ENCODE peak calls at places on chromosome 6, in six cellular contexts. S is erythroblast, J is vagina, M is heart left ventricle, U is A549, B is tibial nerve. Q is an unnamed sample.

GRCh38 chr6:72522735-72523141 is 99.1 kb upstream of the KCNQ5 start:
- DNase-seq in S (peak), J (no peak), M (no peak), U (peak), B (no peak), Q (no peak)

GRCh38 chr6:147022041-147022440 is 182.2 kb upstream of the STXBP5 start:
- DNase-seq in S (no peak), J (no peak), M (no peak), U (no peak), B (no peak), Q (no peak)

GRCh38 chr6:118869350-118869749 is 24.6 kb upstream of the ASF1A start:
- DNase-seq in S (no peak), J (no peak), M (no peak), U (no peak), B (no peak), Q (no peak)

GRCh38 chr6:30889921-30890645 is 5.8 kb downstream of the DDR1 start:
- DNase-seq in S (no peak), J (no peak), M (no peak), U (no peak), B (no peak), Q (no peak)

GRCh38 chr6:127403636-127404035 is 55.6 kb downstream of the KIAA0408 start:
- DNase-seq in S (no peak), J (no peak), M (no peak), U (no peak), B (no peak), Q (no peak)

GRCh38 chr6:164344801-164345291 is 930.3 kb downstream of the QKI start:
- DNase-seq in S (no peak), J (no peak), M (no peak), U (no peak), B (peak), Q (no peak)

GRCh38 chr6:1481326-1481725 is 92.0 kb downstream of the FOXF2 start:
- DNase-seq in S (no peak), J (no peak), M (no peak), U (peak), B (no peak), Q (no peak)

GRCh38 chr6:170265655-170266054 is 25.2 kb downstream of the DLL1 start:
- DNase-seq in S (no peak), J (no peak), M (peak), U (no peak), B (no peak), Q (peak)

GRCh38 chr6:20805027-20805426 is 270.8 kb downstream of the CDKAL1 start:
- DNase-seq in S (no peak), J (no peak), M (no peak), U (no peak), B (no peak), Q (no peak)

GRCh38 chr6:30918675-30919074 is 4.6 kb downstream of the VARS2 start:
- DNase-seq in S (no peak), J (no peak), M (no peak), U (no peak), B (no peak), Q (no peak)

GRCh38 chr6:81476881-81477280 is 275.6 kb downstream of the TENT5A start:
- DNase-seq in S (no peak), J (no peak), M (no peak), U (no peak), B (no peak), Q (no peak)

GRCh38 chr6:49979584-49979983 is 10.2 kb upstream of the DEFB113 start:
- DNase-seq in S (no peak), J (no peak), M (no peak), U (no peak), B (no peak), Q (no peak)

GRCh38 chr6:139743629-139744028 is 369.2 kb upstream of the CITED2 start:
- DNase-seq in S (no peak), J (no peak), M (no peak), U (peak), B (no peak), Q (no peak)

GRCh38 chr6:155126727-155127439 is 131.8 kb downstream of the TIAM2 start:
- DNase-seq in S (no peak), J (no peak), M (no peak), U (peak), B (no peak), Q (no peak)

GRCh38 chr6:121686611-121687023 is 251.2 kb downstream of the GJA1 start:
- DNase-seq in S (no peak), J (no peak), M (no peak), U (no peak), B (no peak), Q (no peak)

GRCh38 chr6:101351173-101351572 is 42.3 kb upstream of the GRIK2 start:
- DNase-seq in S (no peak), J (no peak), M (no peak), U (no peak), B (no peak), Q (no peak)

GRCh38 chr6:130178692-130179091 is 44.1 kb downstream of the SAMD3 start:
- DNase-seq in S (no peak), J (no peak), M (no peak), U (peak), B (no peak), Q (no peak)

GRCh38 chr6:35209081-35209480 is 4.7 kb upstream of the SCUBE3 start:
- DNase-seq in S (no peak), J (no peak), M (no peak), U (no peak), B (no peak), Q (no peak)

GRCh38 chr6:129749749-129750120 is 39.8 kb upstream of the ARHGAP18 start:
- DNase-seq in S (peak), J (no peak), M (no peak), U (no peak), B (peak), Q (no peak)

GRCh38 chr6:158164564-158164963 is 3.5 kb downstream of the SERAC1 start:
- DNase-seq in S (no peak), J (no peak), M (no peak), U (no peak), B (no peak), Q (no peak)

GRCh38 chr6:35258336-35258735 is 1.2 kb upstream of the ZNF76 start:
- DNase-seq in S (peak), J (no peak), M (no peak), U (no peak), B (no peak), Q (no peak)

GRCh38 chr6:143598466-143599080 is 79.2 kb upstream of the PHACTR2 start:
- DNase-seq in S (peak), J (no peak), M (no peak), U (no peak), B (peak), Q (no peak)

GRCh38 chr6:75849329-75850025 is 100.4 kb downstream of the MYO6 start:
- DNase-seq in S (no peak), J (no peak), M (no peak), U (no peak), B (no peak), Q (peak)

GRCh38 chr6:4550227-4550597 is 226.0 kb upstream of the CDYL start:
- DNase-seq in S (no peak), J (no peak), M (no peak), U (no peak), B (no peak), Q (no peak)

GRCh38 chr6:132198896-132199295 is 202.4 kb downstream of the MOXD1 start:
- DNase-seq in S (no peak), J (no peak), M (no peak), U (no peak), B (no peak), Q (no peak)

GRCh38 chr6:109738200-109738599 is 47.1 kb downstream of the FIG4 start:
- DNase-seq in S (no peak), J (no peak), M (no peak), U (no peak), B (no peak), Q (no peak)

GRCh38 chr6:89146748-89147715 is 1.2 kb downstream of the PM20D2 start:
- DNase-seq in S (peak), J (no peak), M (no peak), U (peak), B (no peak), Q (no peak)

GRCh38 chr6:13480631-13481501 is 6.5 kb downstream of the GFOD1 start:
- DNase-seq in S (peak), J (no peak), M (no peak), U (no peak), B (no peak), Q (no peak)

GRCh38 chr6:169816975-169817374 is 65.6 kb downstream of the ERMARD start:
- DNase-seq in S (no peak), J (no peak), M (no peak), U (no peak), B (no peak), Q (no peak)

DNA sequence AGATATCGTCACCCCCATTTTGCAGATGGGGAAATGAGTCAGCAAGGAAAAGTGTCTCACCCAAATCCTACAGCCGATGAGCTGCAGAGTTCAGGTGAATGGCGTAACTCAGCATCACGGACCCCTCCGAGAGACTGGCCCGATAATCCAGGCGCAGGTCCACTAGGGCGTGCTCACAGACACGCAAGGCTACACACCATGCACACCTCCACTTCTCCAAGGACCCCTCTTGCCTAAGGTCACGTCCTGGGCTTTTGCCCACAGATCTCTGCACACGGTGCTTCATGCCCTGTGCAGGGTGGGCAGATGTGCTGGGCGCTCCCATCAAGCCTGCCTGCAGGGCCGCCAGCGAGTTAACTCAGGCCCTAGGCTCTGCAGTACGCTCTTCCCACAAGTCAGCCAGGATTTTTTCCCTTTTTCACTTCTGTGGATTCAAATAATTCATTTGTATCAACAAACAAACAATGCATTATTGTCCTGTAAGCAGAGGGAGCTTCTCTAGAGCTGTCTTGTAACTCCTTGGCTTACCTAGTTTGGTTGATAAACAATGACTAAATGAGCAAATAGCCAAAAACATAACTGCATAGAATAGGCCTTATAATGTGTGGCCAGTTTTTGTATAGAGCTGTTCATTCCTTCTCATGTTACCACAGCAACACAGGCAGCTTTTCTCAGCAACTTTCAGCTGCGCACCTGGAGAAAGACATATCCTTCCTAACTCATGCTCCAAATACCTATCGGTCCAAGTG is 139.1 kb downstream of the AGPAT4 start:
- DNase-seq in S (no peak), J (no peak), M (no peak), U (no peak), B (no peak), Q (no peak)
- TF ChIP-seq POLR2A in S (no peak), J (no peak), M (no peak), U (no peak), B (no peak), Q (no peak)

DNA sequence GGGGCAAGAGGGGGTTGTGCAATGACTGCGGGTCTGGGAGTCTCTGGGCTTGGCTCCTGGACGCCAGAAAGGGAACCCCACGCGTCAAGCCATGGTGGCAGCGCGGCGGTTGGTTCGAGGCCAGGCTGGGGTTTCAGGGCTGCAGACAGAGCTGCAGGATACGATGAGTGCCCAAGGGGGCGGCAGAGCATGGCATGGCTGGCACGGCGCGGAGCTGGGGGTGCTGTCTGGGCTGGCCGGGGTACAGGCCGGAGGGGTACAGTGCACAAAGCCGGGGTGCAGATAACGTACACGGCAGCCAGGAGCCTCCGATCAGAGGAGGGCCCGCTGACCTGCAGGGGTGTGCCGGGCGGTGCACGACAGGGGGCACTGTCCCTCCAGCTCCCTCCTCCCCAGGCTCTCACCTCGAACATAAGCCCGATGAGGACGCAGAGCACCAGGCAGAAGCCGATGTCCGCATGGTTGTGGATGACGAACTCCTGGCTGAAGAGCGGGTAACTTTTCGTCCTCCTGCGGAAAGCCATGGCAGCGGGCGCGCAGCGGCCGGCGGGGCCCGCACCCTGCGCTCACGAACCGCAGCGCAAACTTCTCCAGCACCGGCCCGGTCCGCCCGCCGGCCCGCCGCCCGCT is 353 bp downstream of the TRAM2 start:
- DNase-seq in S (peak), J (no peak), M (peak), U (peak), B (peak), Q (peak)
- TF ChIP-seq POLR2A in S (peak), J (peak), M (peak), U (peak), B (peak), Q (no peak)

GRCh38 chr6:160261120-160261450 is 2.5 kb upstream of the SLC22A2 start:
- DNase-seq in S (no peak), J (no peak), M (no peak), U (no peak), B (no peak), Q (no peak)
- TF ChIP-seq POLR2A in S (no peak), J (no peak), M (no peak), U (no peak), B (no peak), Q (no peak)

GRCh38 chr6:138107078-138107751 is at the start of gene PERP:
- DNase-seq in S (peak), J (no peak), M (peak), U (peak), B (peak), Q (peak)
- TF ChIP-seq POLR2A in S (no peak), J (peak), M (peak), U (peak), B (peak), Q (no peak)

GRCh38 chr6:32974541-32975308 is 6.3 kb downstream of the BRD2 start:
- DNase-seq in S (no peak), J (no peak), M (peak), U (no peak), B (no peak), Q (no peak)
- TF ChIP-seq POLR2A in S (no peak), J (no peak), M (no peak), U (no peak), B (no peak), Q (no peak)

GRCh38 chr6:53465732-53466131 is 79.2 kb downstream of the GCLC start:
- DNase-seq in S (no peak), J (no peak), M (no peak), U (no peak), B (no peak), Q (no peak)
- TF ChIP-seq POLR2A in S (no peak), J (no peak), M (no peak), U (no peak), B (no peak), Q (no peak)